ENCODE peak calls at places on chromosomes 16 and 17, in four cellular contexts. One of them, this sample, is unnamed.

GRCh38 chr17:63819585-63820537 is 7.4 kb upstream of the PSMC5 start:
- DNase-seq in cardiac fibroblast: no peak
- DNase-seq in iris pigment epithelial cell: no peak
- DNase-seq in AG04450: no peak
- DNase-seq in this sample: no peak

GRCh38 chr16:20866161-20866772 is 33.9 kb downstream of the DCUN1D3 start:
- DNase-seq in cardiac fibroblast: peak
- DNase-seq in iris pigment epithelial cell: peak
- DNase-seq in AG04450: no peak
- DNase-seq in this sample: peak

GRCh38 chr17:57121308-57122042 is 36.4 kb downstream of the AKAP1 start:
- DNase-seq in cardiac fibroblast: peak
- DNase-seq in iris pigment epithelial cell: peak
- DNase-seq in AG04450: no peak
- DNase-seq in this sample: peak

GRCh38 chr17:57965521-57966160 is 10.4 kb upstream of the CUEDC1 start:
- DNase-seq in cardiac fibroblast: no peak
- DNase-seq in iris pigment epithelial cell: no peak
- DNase-seq in AG04450: no peak
- DNase-seq in this sample: no peak

GRCh38 chr17:42248351-42249179 is 27.6 kb downstream of the STAT5B start:
- DNase-seq in cardiac fibroblast: peak
- DNase-seq in iris pigment epithelial cell: peak
- DNase-seq in AG04450: peak
- DNase-seq in this sample: peak

GRCh38 chr16:66927012-66927436 is 1.7 kb upstream of the RRAD start:
- DNase-seq in cardiac fibroblast: peak
- DNase-seq in iris pigment epithelial cell: peak
- DNase-seq in AG04450: no peak
- DNase-seq in this sample: peak

GRCh38 chr16:59849716-59850115 is 1115.6 kb upstream of the GOT2 start:
- DNase-seq in cardiac fibroblast: no peak
- DNase-seq in iris pigment epithelial cell: no peak
- DNase-seq in AG04450: no peak
- DNase-seq in this sample: no peak

GRCh38 chr16:2308089-2308962 is 32.2 kb downstream of the ABCA3 start:
- DNase-seq in cardiac fibroblast: no peak
- DNase-seq in iris pigment epithelial cell: no peak
- DNase-seq in AG04450: no peak
- DNase-seq in this sample: no peak

GRCh38 chr16:8962393-8963009 is 1.2 kb downstream of the USP7 start:
- DNase-seq in cardiac fibroblast: no peak
- DNase-seq in iris pigment epithelial cell: peak
- DNase-seq in AG04450: no peak
- DNase-seq in this sample: peak

GRCh38 chr17:28398280-28398981 is 7.6 kb downstream of the SLC46A1 start:
- DNase-seq in cardiac fibroblast: peak
- DNase-seq in iris pigment epithelial cell: no peak
- DNase-seq in AG04450: no peak
- DNase-seq in this sample: no peak

GRCh38 chr17:74852237-74853047 is 7.2 kb downstream of the GRIN2C start:
- DNase-seq in cardiac fibroblast: no peak
- DNase-seq in iris pigment epithelial cell: peak
- DNase-seq in AG04450: no peak
- DNase-seq in this sample: no peak

GRCh38 chr16:80997139-80997798 is 9.4 kb downstream of the CMC2 start:
- DNase-seq in cardiac fibroblast: peak
- DNase-seq in iris pigment epithelial cell: peak
- DNase-seq in AG04450: no peak
- DNase-seq in this sample: peak

GRCh38 chr17:2297023-2297422 is 6.6 kb downstream of the SMG6 start:
- DNase-seq in cardiac fibroblast: no peak
- DNase-seq in iris pigment epithelial cell: no peak
- DNase-seq in AG04450: no peak
- DNase-seq in this sample: no peak

This sample was measured in HCEC 1CT.